ENCODE peak calls at places on chromosomes 16 and 17, in four cellular contexts. S, F, Y and K are unnamed samples.

GRCh38 chr17:13647551-13647950 is 45.8 kb upstream of the HS3ST3A1 start:
- DNase-seq in S (peak), F (no peak), Y (no peak), K (no peak)

GRCh38 chr16:55003306-55003705 is 72.6 kb downstream of the IRX5 start:
- DNase-seq in S (no peak), F (no peak), Y (no peak), K (no peak)

GRCh38 chr17:74059471-74059870 is 144.0 kb upstream of the RPL38 start:
- DNase-seq in S (no peak), F (no peak), Y (no peak), K (peak)

GRCh38 chr17:56169621-56170020 is 16.3 kb downstream of the ANKFN1 start:
- DNase-seq in S (no peak), F (no peak), Y (no peak), K (no peak)

GRCh38 chr16:86513471-86514277 is 3.3 kb downstream of the FOXF1 start:
- DNase-seq in S (no peak), F (no peak), Y (no peak), K (no peak)

GRCh38 chr17:73096866-73097265 is 4.4 kb upstream of the SLC39A11 start:
- DNase-seq in S (peak), F (no peak), Y (peak), K (no peak)

GRCh38 chr16:85634747-85635544 is 21.8 kb downstream of the GSE1 start:
- DNase-seq in S (no peak), F (no peak), Y (no peak), K (no peak)

GRCh38 chr16:73170587-73170986 is 122.7 kb upstream of the ZFHX3 start:
- DNase-seq in S (no peak), F (no peak), Y (no peak), K (no peak)

GRCh38 chr17:31147507-31148202 is 52.9 kb downstream of the NF1 start:
- DNase-seq in S (no peak), F (no peak), Y (no peak), K (no peak)

GRCh38 chr17:72661093-72661944 is 431.2 kb downstream of the SLC39A11 start:
- DNase-seq in S (no peak), F (no peak), Y (no peak), K (no peak)

GRCh38 chr17:7001562-7001961 is 5.7 kb downstream of the ALOX12 start:
- DNase-seq in S (no peak), F (no peak), Y (no peak), K (no peak)

GRCh38 chr16:9128346-9129342 is 37.2 kb downstream of the HAPSTR1 start:
- DNase-seq in S (no peak), F (no peak), Y (no peak), K (no peak)

GRCh38 chr17:36850794-36851193 is 86.5 kb upstream of the LHX1 start:
- DNase-seq in S (peak), F (no peak), Y (no peak), K (no peak)

GRCh38 chr17:75239778-75240393 is 21.5 kb downstream of the GGA3 start:
- DNase-seq in S (no peak), F (no peak), Y (no peak), K (no peak)

GRCh38 chr17:50424246-50425000 is 1.6 kb upstream of the ACSF2 start:
- DNase-seq in S (no peak), F (no peak), Y (no peak), K (no peak)

GRCh38 chr16:22075043-22075757 is 17.1 kb upstream of the VWA3A start:
- DNase-seq in S (no peak), F (no peak), Y (no peak), K (no peak)
- H3K27ac ChIP-seq in S (peak), F (no peak), Y (no peak), K (no peak)

GRCh38 chr17:41307647-41308046 is 1.5 kb downstream of the KRTAP16-1 start:
- DNase-seq in S (no peak), F (no peak), Y (no peak), K (no peak)
- H3K27ac ChIP-seq in S (no peak), F (no peak), Y (no peak), K (no peak)

GRCh38 chr17:64213995-64214507 is 49.0 kb downstream of the TEX2 start:
- DNase-seq in S (no peak), F (no peak), Y (no peak), K (no peak)

GRCh38 chr17:64217249-64217652 is 45.8 kb downstream of the TEX2 start:
- DNase-seq in S (no peak), F (no peak), Y (no peak), K (no peak)

GRCh38 chr17:64214950-64215349 is 48.1 kb downstream of the TEX2 start:
- DNase-seq in S (no peak), F (no peak), Y (no peak), K (no peak)

GRCh38 chr17:64216385-64217248 is 46.4 kb downstream of the TEX2 start:
- DNase-seq in S (peak), F (no peak), Y (no peak), K (no peak)

GRCh38 chr17:64216030-64216384 is 47.1 kb downstream of the TEX2 start:
- DNase-seq in S (peak), F (no peak), Y (no peak), K (no peak)
- H3K27ac ChIP-seq in S (peak), F (peak), Y (peak), K (peak)

DNA sequence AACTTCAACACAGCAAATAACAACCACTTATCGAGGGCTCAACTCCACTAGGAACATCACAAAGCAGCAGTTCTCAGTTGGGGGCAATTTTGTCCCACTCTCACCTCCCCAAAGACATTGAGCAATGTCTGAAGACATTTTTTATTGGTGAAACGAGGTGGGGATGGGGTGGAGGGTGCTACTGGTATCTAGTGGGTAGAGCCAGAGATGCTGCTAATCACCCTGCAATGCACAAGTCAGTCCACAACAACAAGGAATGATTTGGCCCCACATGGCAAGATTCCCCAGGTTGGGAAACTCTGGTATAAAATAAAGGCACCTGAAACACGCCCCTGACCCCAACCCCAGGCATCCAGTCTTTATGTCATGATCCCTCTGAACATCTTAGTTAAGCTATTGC is 33.3 kb downstream of the TLE7 start:
- DNase-seq in S (no peak), F (no peak), Y (no peak), K (no peak)
- H3K27ac ChIP-seq in S (no peak), F (no peak), Y (no peak), K (no peak)

GRCh38 chr17:1196946-1197345 is 17.2 kb upstream of the ABR start:
- DNase-seq in S (no peak), F (no peak), Y (no peak), K (no peak)

GRCh38 chr17:1201132-1201702 is 21.4 kb upstream of the ABR start:
- DNase-seq in S (no peak), F (no peak), Y (no peak), K (no peak)

GRCh38 chr17:1197781-1198490 is 18.2 kb upstream of the ABR start:
- DNase-seq in S (peak), F (peak), Y (peak), K (no peak)

GRCh38 chr17:1200440-1200839 is 20.7 kb upstream of the ABR start:
- DNase-seq in S (no peak), F (no peak), Y (no peak), K (no peak)

GRCh38 chr17:1197379-1197778 is 17.6 kb upstream of the ABR start:
- DNase-seq in S (peak), F (no peak), Y (no peak), K (no peak)
- H3K27ac ChIP-seq in S (no peak), F (no peak), Y (peak), K (peak)

GRCh38 chr16:57743458-57743857 is 7.9 kb downstream of the KATNB1 start:
- DNase-seq in S (no peak), F (no peak), Y (no peak), K (no peak)

GRCh38 chr16:57739756-57740422 is 4.3 kb downstream of the KATNB1 start:
- DNase-seq in S (no peak), F (no peak), Y (no peak), K (no peak)

GRCh38 chr16:57742543-57742942 is 7.0 kb downstream of the KATNB1 start:
- DNase-seq in S (no peak), F (no peak), Y (no peak), K (no peak)

GRCh38 chr16:57740423-57741071 is 5.0 kb downstream of the KATNB1 start:
- DNase-seq in S (no peak), F (no peak), Y (no peak), K (no peak)

DNA sequence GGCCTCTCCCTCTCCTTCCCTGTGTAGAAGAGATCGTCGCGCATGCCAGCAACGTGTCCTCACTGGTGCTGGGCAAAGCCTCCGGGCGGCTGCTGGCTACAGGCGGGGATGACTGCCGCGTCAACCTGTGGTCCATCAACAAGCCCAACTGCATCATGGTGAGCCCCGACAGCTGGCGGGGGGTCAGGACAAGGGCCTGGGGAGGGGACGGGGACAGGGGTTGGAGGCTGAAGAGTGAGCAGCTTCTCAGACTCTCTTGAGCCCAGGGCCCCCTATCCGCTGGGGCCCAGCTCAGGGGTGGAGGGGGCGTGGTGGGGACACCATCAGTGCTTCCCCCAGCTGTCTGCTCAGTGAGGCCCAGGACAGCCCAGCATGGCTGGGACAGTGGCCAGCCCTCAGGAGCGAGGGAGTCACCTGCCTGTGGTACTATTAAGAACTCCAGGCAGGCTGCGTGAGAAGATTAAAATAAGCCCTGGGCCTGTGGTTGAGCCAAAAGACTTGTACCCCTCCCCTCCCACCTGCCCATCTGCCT is 6.2 kb downstream of the KATNB1 start:
- DNase-seq in S (no peak), F (no peak), Y (no peak), K (no peak)
- H3K27ac ChIP-seq in S (no peak), F (no peak), Y (no peak), K (no peak)

DNA sequence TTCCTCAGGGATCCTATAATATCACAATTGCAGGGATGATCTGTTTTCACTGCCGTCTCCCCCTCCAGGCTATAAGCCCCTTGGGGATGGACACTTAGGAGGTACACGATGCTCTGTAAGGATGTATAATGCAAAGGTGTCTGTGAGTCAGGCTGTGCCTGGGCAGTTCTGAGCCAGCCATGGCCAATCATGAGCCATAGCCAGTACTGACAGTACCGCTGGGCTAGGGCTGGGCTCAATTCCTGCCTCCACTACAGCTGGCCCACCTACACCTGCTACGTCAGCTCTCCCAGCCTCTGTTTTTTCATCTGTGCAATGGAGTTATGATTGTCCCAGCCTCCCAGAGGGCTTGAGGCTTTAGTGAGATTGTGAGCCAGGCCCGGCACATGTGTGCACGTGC is 2.8 kb upstream of the WNT9B start:
- DNase-seq in S (no peak), F (no peak), Y (no peak), K (no peak)
- H3K27ac ChIP-seq in S (no peak), F (no peak), Y (no peak), K (no peak)

DNA sequence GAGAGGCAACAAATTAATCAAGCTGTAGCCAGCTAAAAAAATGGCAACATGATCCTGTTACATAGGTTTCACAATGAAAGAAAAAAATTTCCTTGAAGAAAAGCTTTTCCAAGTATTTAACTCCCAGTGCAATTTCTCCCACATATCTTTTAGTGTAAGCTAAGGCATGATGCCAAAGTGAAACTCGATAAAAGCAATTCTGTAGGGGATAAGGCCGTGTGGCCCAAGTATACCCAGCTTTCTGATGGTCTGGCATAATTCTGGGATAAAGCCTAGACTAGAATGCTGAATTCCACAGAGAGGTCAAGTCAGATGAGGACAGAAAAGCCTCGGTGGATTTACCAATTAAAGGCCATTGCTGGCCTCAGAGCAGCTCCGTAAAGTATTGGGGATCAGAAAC is 36.2 kb downstream of the CTCF start:
- DNase-seq in S (peak), F (no peak), Y (no peak), K (no peak)
- H3K27ac ChIP-seq in S (no peak), F (no peak), Y (no peak), K (no peak)

DNA sequence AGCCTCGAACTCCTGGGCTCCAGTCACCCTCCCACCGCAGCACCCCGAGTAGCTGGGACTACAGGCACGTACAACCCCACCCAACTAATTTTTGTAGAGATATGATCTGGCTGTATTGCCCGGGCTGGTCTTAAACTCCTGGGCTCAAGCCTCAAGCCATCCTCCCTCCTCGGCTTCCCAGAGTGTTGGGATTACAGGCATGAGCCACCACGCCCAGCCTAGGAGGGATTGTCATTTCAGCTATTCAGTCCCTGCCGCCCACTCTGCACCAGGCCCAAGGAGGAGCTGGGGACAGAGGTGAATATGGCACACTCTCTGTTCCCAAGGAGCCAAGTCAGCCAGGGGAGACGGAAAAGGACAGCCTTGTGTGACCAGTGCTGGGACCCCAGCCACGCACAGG is 256.2 kb downstream of the PARN start:
- DNase-seq in S (no peak), F (no peak), Y (no peak), K (no peak)
- H3K27ac ChIP-seq in S (no peak), F (no peak), Y (no peak), K (no peak)